ENCODE peak calls at places on chromosomes 11 and 22, in six cellular contexts. L is IMR-90, H is head of caudate nucleus, M is NCI-H1694, O is GM18507, E is mucosa of descending colon. B is an unnamed sample.

GRCh38 chr11:83545911-83546310 is 259.7 kb upstream of the CCDC90B start:
- DNase-seq in L (no peak), H (peak), M (no peak), O (no peak), E (no peak), B (no peak)

GRCh38 chr11:76217653-76218160 is 11.4 kb upstream of the WNT11 start:
- DNase-seq in L (no peak), H (no peak), M (no peak), O (no peak), E (peak), B (no peak)

GRCh38 chr22:36295247-36295646 is 42.3 kb downstream of the APOL1 start:
- DNase-seq in L (no peak), H (no peak), M (no peak), O (no peak), E (peak), B (no peak)

GRCh38 chr11:120817131-120817530 is 206.8 kb upstream of the TBCEL start:
- DNase-seq in L (no peak), H (peak), M (no peak), O (no peak), E (no peak), B (no peak)

GRCh38 chr11:118086913-118087768 is at the start of gene SMIM35:
- DNase-seq in L (no peak), H (no peak), M (no peak), O (no peak), E (no peak), B (no peak)

GRCh38 chr11:91837649-91838330 is 386.8 kb upstream of the FAT3 start:
- DNase-seq in L (no peak), H (no peak), M (no peak), O (no peak), E (no peak), B (no peak)

GRCh38 chr11:130002352-130002845 is at the start of gene PRDM10:
- DNase-seq in L (peak), H (peak), M (peak), O (peak), E (peak), B (peak)

GRCh38 chr11:119691020-119691666 is 37.9 kb downstream of the NECTIN1 start:
- DNase-seq in L (no peak), H (no peak), M (no peak), O (no peak), E (no peak), B (no peak)

GRCh38 chr11:133386852-133387251 is 145.4 kb downstream of the OPCML start:
- DNase-seq in L (no peak), H (no peak), M (no peak), O (no peak), E (no peak), B (no peak)

GRCh38 chr11:2471048-2471803 is 26.4 kb downstream of the KCNQ1 start:
- DNase-seq in L (no peak), H (no peak), M (no peak), O (no peak), E (no peak), B (no peak)

GRCh38 chr11:111938687-111939160 is 1.6 kb downstream of the DIXDC1 start:
- DNase-seq in L (peak), H (no peak), M (no peak), O (no peak), E (no peak), B (peak)

GRCh38 chr22:23888615-23889401 is 5.4 kb upstream of the MIF start:
- DNase-seq in L (peak), H (peak), M (peak), O (no peak), E (no peak), B (no peak)

GRCh38 chr22:45341503-45341902 is 31.8 kb downstream of the FAM118A start:
- DNase-seq in L (no peak), H (no peak), M (no peak), O (no peak), E (no peak), B (no peak)

GRCh38 chr11:63769044-63769718 is 606 bp upstream of the ZFTA start:
- DNase-seq in L (no peak), H (peak), M (no peak), O (no peak), E (peak), B (no peak)

GRCh38 chr22:38973289-38974169 is 8.6 kb upstream of the APOBEC3B start:
- DNase-seq in L (peak), H (peak), M (peak), O (no peak), E (peak), B (peak)

GRCh38 chr11:65213322-65214211 is 31.8 kb downstream of the CAPN1 start:
- DNase-seq in L (peak), H (no peak), M (no peak), O (no peak), E (no peak), B (no peak)

B was measured in trophoblast cell.